ENCODE peak calls at places on chromosomes 2 and 18, in eight cellular contexts. O is HT1080; U is thyroid gland; H is sciatic nerve; Q is activated CD4-positive, CD25-positive, alpha-beta regulatory T cell treated with anti-CD3 and anti-CD28 coated beads, Interleukin-2, amount 50 U/mL, for 16 hours; E is kidney tubule cell; R is stimulated activated CD8-positive, alpha-beta memory T cell treated with anti-CD3 and anti-CD28 coated beads, Interleukin-15, amount 100 ng/mL, for 24 hours; A is 8988T. J is an unnamed sample.

GRCh38 chr18:31499157-31499524 is 1.2 kb downstream of the DSG2 start:
- DNase-seq in O (no peak), U (no peak), H (no peak), Q (no peak), E (peak), R (no peak), A (no peak), J (no peak)

GRCh38 chr2:109702250-109702985 is 88.3 kb downstream of the SOWAHC start:
- DNase-seq in O (peak), U (no peak), H (no peak), Q (no peak), E (peak), R (no peak), A (no peak), J (no peak)

GRCh38 chr2:64485961-64486360 is 32.0 kb downstream of the LGALSL start:
- DNase-seq in O (no peak), U (peak), H (no peak), Q (no peak), E (no peak), R (no peak), A (no peak), J (no peak)

GRCh38 chr2:48483916-48484315 is 46.0 kb upstream of the STON1 start:
- DNase-seq in O (no peak), U (no peak), H (no peak), Q (no peak), E (no peak), R (no peak), A (no peak), J (no peak)

GRCh38 chr18:70110678-70111077 is 94.8 kb downstream of the RTTN start:
- DNase-seq in O (no peak), U (no peak), H (no peak), Q (no peak), E (no peak), R (no peak), A (no peak), J (no peak)

GRCh38 chr2:232434091-232434490 is 21.9 kb upstream of the ALPI start:
- DNase-seq in O (no peak), U (peak), H (no peak), Q (no peak), E (no peak), R (no peak), A (no peak), J (no peak)

GRCh38 chr2:27356056-27356381 is 545 bp downstream of the GTF3C2 start:
- DNase-seq in O (peak), U (peak), H (no peak), Q (no peak), E (peak), R (no peak), A (no peak), J (no peak)

GRCh38 chr2:5497874-5498273 is 194.3 kb upstream of the SOX11 start:
- DNase-seq in O (no peak), U (no peak), H (no peak), Q (no peak), E (no peak), R (no peak), A (no peak), J (no peak)

GRCh38 chr2:69436594-69436936 is 670 bp downstream of the NFU1 start:
- DNase-seq in O (no peak), U (no peak), H (no peak), Q (no peak), E (no peak), R (no peak), A (no peak), J (no peak)

GRCh38 chr2:48257456-48257855 is 272.5 kb upstream of the STON1 start:
- DNase-seq in O (no peak), U (no peak), H (no peak), Q (no peak), E (no peak), R (no peak), A (no peak), J (no peak)

GRCh38 chr18:37222383-37223378 is 342.9 kb downstream of the CELF4 start:
- DNase-seq in O (no peak), U (no peak), H (no peak), Q (no peak), E (no peak), R (no peak), A (no peak), J (no peak)

GRCh38 chr2:133972786-133973185 is 281.1 kb upstream of the MGAT5 start:
- DNase-seq in O (no peak), U (no peak), H (no peak), Q (no peak), E (no peak), R (no peak), A (no peak), J (no peak)

GRCh38 chr18:67583621-67584020 is 67.1 kb upstream of the DSEL start:
- DNase-seq in O (no peak), U (no peak), H (no peak), Q (no peak), E (no peak), R (no peak), A (no peak), J (no peak)

GRCh38 chr18:45221363-45221762 is 393.9 kb upstream of the SLC14A2 start:
- DNase-seq in O (peak), U (no peak), H (no peak), Q (no peak), E (peak), R (no peak), A (no peak), J (no peak)

GRCh38 chr2:120473522-120474271 is 127.8 kb downstream of the INHBB start:
- DNase-seq in O (no peak), U (peak), H (no peak), Q (no peak), E (no peak), R (no peak), A (no peak), J (no peak)

GRCh38 chr18:31185551-31185950 is 22.9 kb upstream of the DSC1 start:
- DNase-seq in O (peak), U (no peak), H (no peak), Q (no peak), E (peak), R (no peak), A (no peak), J (no peak)

GRCh38 chr2:205766765-205767359 is 84.6 kb downstream of the NRP2 start:
- DNase-seq in O (peak), U (peak), H (peak), Q (peak), E (peak), R (no peak), A (no peak), J (peak)

GRCh38 chr2:138948070-138948539 is 167.9 kb upstream of the NXPH2 start:
- DNase-seq in O (peak), U (no peak), H (no peak), Q (no peak), E (peak), R (no peak), A (no peak), J (no peak)

GRCh38 chr2:237297421-237298155 is 116.4 kb downstream of the COL6A3 start:
- DNase-seq in O (no peak), U (peak), H (no peak), Q (no peak), E (peak), R (no peak), A (no peak), J (no peak)

GRCh38 chr2:45199973-45200372 is 190.7 kb upstream of the SIX2 start:
- DNase-seq in O (no peak), U (no peak), H (no peak), Q (no peak), E (peak), R (no peak), A (no peak), J (no peak)

GRCh38 chr2:28736034-28736433 is 15.6 kb upstream of the PPP1CB start:
- DNase-seq in O (no peak), U (peak), H (no peak), Q (no peak), E (peak), R (no peak), A (no peak), J (no peak)

GRCh38 chr18:79200546-79201268 is 131.5 kb downstream of the ATP9B start:
- DNase-seq in O (peak), U (no peak), H (peak), Q (no peak), E (peak), R (no peak), A (no peak), J (no peak)

GRCh38 chr2:167758292-167758691 is 489.1 kb downstream of the STK39 start:
- DNase-seq in O (no peak), U (no peak), H (no peak), Q (no peak), E (no peak), R (no peak), A (no peak), J (no peak)

GRCh38 chr2:113278812-113279139 is at the start of gene PAX8:
- DNase-seq in O (no peak), U (peak), H (no peak), Q (no peak), E (peak), R (no peak), A (no peak), J (no peak)

GRCh38 chr2:171362396-171362795 is 71.4 kb downstream of the METTL8 start:
- DNase-seq in O (no peak), U (no peak), H (no peak), Q (no peak), E (no peak), R (no peak), A (no peak), J (no peak)

J was measured in omental fat pad.